ENCODE peak calls at places on chromosomes 3 and 15, in four cellular contexts. One of them, this sample, is unnamed. For H3K4me1, the result is how much of the 10 kb centered on the place peaks cover.

GRCh38 chr3:39275052-39275451 is 4.8 kb downstream of the CX3CR1 start:
- DNase-seq in neuronal stem cell: no peak
- DNase-seq in fibroblast of lung: no peak
- DNase-seq in GM23248: no peak
- DNase-seq in this sample: no peak

GRCh38 chr3:159626598-159626997 is 362.0 kb upstream of the IL12A start:
- DNase-seq in neuronal stem cell: no peak
- DNase-seq in fibroblast of lung: no peak
- DNase-seq in GM23248: no peak
- DNase-seq in this sample: no peak

GRCh38 chr3:112327371-112327951 is 5.5 kb upstream of the CD200 start:
- DNase-seq in neuronal stem cell: no peak
- DNase-seq in fibroblast of lung: peak
- DNase-seq in GM23248: peak
- DNase-seq in this sample: peak

GRCh38 chr3:105686324-105686897 is 182.4 kb downstream of the CBLB start:
- DNase-seq in neuronal stem cell: no peak
- DNase-seq in fibroblast of lung: peak
- DNase-seq in GM23248: peak
- DNase-seq in this sample: peak

GRCh38 chr3:70488816-70489215 is 176.4 kb upstream of the MDFIC2 start:
- DNase-seq in neuronal stem cell: no peak
- DNase-seq in fibroblast of lung: no peak
- DNase-seq in GM23248: no peak
- DNase-seq in this sample: no peak

GRCh38 chr3:173733029-173733652 is 335.6 kb downstream of the NLGN1 start:
- DNase-seq in neuronal stem cell: no peak
- DNase-seq in fibroblast of lung: peak
- DNase-seq in GM23248: peak
- DNase-seq in this sample: peak

GRCh38 chr3:112499328-112499727 is at the start of gene BTLA:
- DNase-seq in neuronal stem cell: no peak
- DNase-seq in fibroblast of lung: no peak
- DNase-seq in GM23248: no peak
- DNase-seq in this sample: no peak

GRCh38 chr3:9316881-9317341 is 45.9 kb upstream of the THUMPD3 start:
- DNase-seq in neuronal stem cell: peak
- DNase-seq in fibroblast of lung: peak
- DNase-seq in GM23248: peak
- DNase-seq in this sample: peak

GRCh38 chr3:42070089-42070885 is 20.9 kb upstream of the TRAK1 start:
- DNase-seq in neuronal stem cell: no peak
- DNase-seq in fibroblast of lung: no peak
- DNase-seq in GM23248: peak
- DNase-seq in this sample: no peak

GRCh38 chr3:27791956-27792355 is 69.8 kb upstream of the EOMES start:
- DNase-seq in neuronal stem cell: no peak
- DNase-seq in fibroblast of lung: no peak
- DNase-seq in GM23248: no peak
- DNase-seq in this sample: no peak

GRCh38 chr3:114299925-114300624 is 6.2 kb downstream of the TIGIT start:
- DNase-seq in neuronal stem cell: no peak
- DNase-seq in fibroblast of lung: no peak
- DNase-seq in GM23248: no peak
- DNase-seq in this sample: no peak

GRCh38 chr15:79248183-79248582 is 34.3 kb upstream of the ANKRD34C start:
- DNase-seq in neuronal stem cell: no peak
- DNase-seq in fibroblast of lung: no peak
- DNase-seq in GM23248: no peak
- DNase-seq in this sample: no peak

GRCh38 chr3:10494180-10494579 is 11.2 kb downstream of the ATP2B2 start:
- DNase-seq in neuronal stem cell: no peak
- DNase-seq in fibroblast of lung: no peak
- DNase-seq in GM23248: no peak
- DNase-seq in this sample: no peak

GRCh38 chr15:74958320-74958907 is 1.8 kb upstream of the RPP25 start:
- DNase-seq in neuronal stem cell: no peak
- DNase-seq in fibroblast of lung: no peak
- DNase-seq in GM23248: peak
- DNase-seq in this sample: peak

GRCh38 chr3:100159564-100160153 is 45.4 kb upstream of the FILIP1L start:
- DNase-seq in neuronal stem cell: no peak
- DNase-seq in fibroblast of lung: peak
- DNase-seq in GM23248: peak
- DNase-seq in this sample: peak

GRCh38 chr3:14261229-14261628 is 82.6 kb downstream of the LSM3 start:
- DNase-seq in neuronal stem cell: peak
- DNase-seq in fibroblast of lung: peak
- DNase-seq in GM23248: peak
- DNase-seq in this sample: peak

GRCh38 chr3:7194081-7194835 is 333.3 kb downstream of the GRM7 start:
- DNase-seq in neuronal stem cell: no peak
- DNase-seq in fibroblast of lung: no peak
- DNase-seq in GM23248: no peak
- DNase-seq in this sample: no peak

GRCh38 chr3:13009132-13009945 is 63.9 kb downstream of the IQSEC1 start:
- DNase-seq in neuronal stem cell: no peak
- DNase-seq in fibroblast of lung: no peak
- DNase-seq in GM23248: no peak
- DNase-seq in this sample: no peak

GRCh38 chr3:110579841-110580550 is 491.6 kb upstream of the NECTIN3 start:
- DNase-seq in neuronal stem cell: no peak
- DNase-seq in fibroblast of lung: peak
- DNase-seq in GM23248: peak
- DNase-seq in this sample: peak

GRCh38 chr3:153704115-153704514 is 417.1 kb upstream of the ARHGEF26 start:
- DNase-seq in neuronal stem cell: no peak
- DNase-seq in fibroblast of lung: no peak
- DNase-seq in GM23248: no peak
- DNase-seq in this sample: no peak

GRCh38 chr3:25156526-25157075 is 271.5 kb upstream of the RARB start:
- DNase-seq in neuronal stem cell: peak
- DNase-seq in fibroblast of lung: peak
- DNase-seq in GM23248: peak
- DNase-seq in this sample: peak

GRCh38 chr3:112089956-112090898 is 4.0 kb downstream of the C3orf52 start:
- DNase-seq in neuronal stem cell: no peak
- DNase-seq in fibroblast of lung: no peak
- DNase-seq in GM23248: no peak
- DNase-seq in this sample: no peak

GRCh38 chr3:110106805-110107204 is 769.5 kb upstream of the DPPA4 start:
- DNase-seq in neuronal stem cell: no peak
- DNase-seq in fibroblast of lung: peak
- DNase-seq in GM23248: peak
- DNase-seq in this sample: peak

GRCh38 chr3:106068795-106069194 is 200.0 kb upstream of the CBLB start:
- DNase-seq in neuronal stem cell: no peak
- DNase-seq in fibroblast of lung: peak
- DNase-seq in GM23248: peak
- DNase-seq in this sample: peak

GRCh38 chr3:56822501-56822900 is 20.8 kb upstream of the ARHGEF3 start:
- DNase-seq in neuronal stem cell: no peak
- DNase-seq in fibroblast of lung: no peak
- DNase-seq in GM23248: no peak
- DNase-seq in this sample: no peak

GRCh38 chr15:78306176-78306774 is 6.9 kb upstream of the SKIC8 start:
- DNase-seq in neuronal stem cell: no peak
- DNase-seq in fibroblast of lung: peak
- DNase-seq in GM23248: peak
- DNase-seq in this sample: peak

GRCh38 chr3:124791142-124791541 is 60.9 kb downstream of the UMPS start:
- DNase-seq in neuronal stem cell: no peak
- DNase-seq in fibroblast of lung: no peak
- DNase-seq in GM23248: peak
- DNase-seq in this sample: peak

GRCh38 chr3:17846466-17846865 is 104.0 kb upstream of the TBC1D5 start:
- DNase-seq in neuronal stem cell: no peak
- DNase-seq in fibroblast of lung: no peak
- DNase-seq in GM23248: peak
- DNase-seq in this sample: peak

GRCh38 chr3:14371573-14372474 is 30.6 kb upstream of the SLC6A6 start:
- DNase-seq in neuronal stem cell: no peak
- DNase-seq in fibroblast of lung: peak
- DNase-seq in GM23248: peak
- DNase-seq in this sample: peak

DNA sequence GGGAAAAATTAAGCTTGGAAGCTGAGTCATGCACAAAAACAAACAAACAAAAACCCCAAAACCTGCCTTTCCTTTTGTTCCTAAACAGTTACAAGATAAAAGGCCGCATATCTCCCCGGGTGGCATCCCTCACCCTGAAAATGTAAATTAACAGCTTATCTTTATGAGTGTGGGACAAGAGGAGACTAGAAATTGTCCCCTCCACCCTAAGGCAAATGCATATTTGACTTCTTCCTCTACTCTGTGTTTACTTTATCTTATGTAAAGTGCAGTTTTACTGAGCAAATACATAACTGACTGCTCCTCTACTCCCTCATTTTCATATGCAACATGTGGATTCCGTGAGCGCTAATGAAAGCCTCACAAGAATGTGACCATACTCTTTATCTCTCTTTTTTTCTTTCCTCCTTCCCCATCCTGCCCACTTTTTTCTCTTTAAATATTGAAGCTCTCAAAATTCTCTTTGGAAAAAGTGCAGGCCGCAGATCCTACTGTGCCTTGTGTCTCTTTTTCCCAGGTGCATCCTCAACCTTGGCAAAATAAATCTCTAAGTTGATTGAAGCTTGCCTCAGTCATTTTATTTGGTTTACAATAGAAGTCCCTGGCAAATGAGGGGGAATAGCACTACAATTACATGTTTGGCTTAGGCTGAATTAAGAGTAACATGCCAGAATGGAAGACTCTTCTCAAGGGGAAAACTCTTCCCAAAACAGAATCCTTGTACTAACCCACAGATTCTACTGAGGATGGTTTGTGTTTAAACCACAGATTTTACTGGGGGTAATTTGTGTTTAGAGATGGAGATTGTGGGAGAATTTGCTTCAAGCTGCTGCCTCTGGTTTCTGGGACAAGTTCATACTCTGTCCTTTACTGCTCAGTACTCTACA is 72.7 kb upstream of the WDR72 start:
- DNase-seq in neuronal stem cell: no peak
- DNase-seq in fibroblast of lung: no peak
- DNase-seq in GM23248: no peak
- DNase-seq in this sample: no peak
- H3K9ac ChIP-seq in neuronal stem cell: no peak
- H3K9ac ChIP-seq in fibroblast of lung: no peak
- H3K9ac ChIP-seq in GM23248: no peak
- H3K9ac ChIP-seq in this sample: no peak

GRCh38 chr15:70856177-70856883 is 2.4 kb upstream of the LARP6 start:
- DNase-seq in neuronal stem cell: no peak
- DNase-seq in fibroblast of lung: peak
- DNase-seq in GM23248: peak
- DNase-seq in this sample: peak
- H3K4me1 ChIP-seq in neuronal stem cell: under half
- H3K4me1 ChIP-seq in fibroblast of lung: under half
- H3K4me1 ChIP-seq in GM23248: under half
- H3K4me1 ChIP-seq in this sample: under half

DNA sequence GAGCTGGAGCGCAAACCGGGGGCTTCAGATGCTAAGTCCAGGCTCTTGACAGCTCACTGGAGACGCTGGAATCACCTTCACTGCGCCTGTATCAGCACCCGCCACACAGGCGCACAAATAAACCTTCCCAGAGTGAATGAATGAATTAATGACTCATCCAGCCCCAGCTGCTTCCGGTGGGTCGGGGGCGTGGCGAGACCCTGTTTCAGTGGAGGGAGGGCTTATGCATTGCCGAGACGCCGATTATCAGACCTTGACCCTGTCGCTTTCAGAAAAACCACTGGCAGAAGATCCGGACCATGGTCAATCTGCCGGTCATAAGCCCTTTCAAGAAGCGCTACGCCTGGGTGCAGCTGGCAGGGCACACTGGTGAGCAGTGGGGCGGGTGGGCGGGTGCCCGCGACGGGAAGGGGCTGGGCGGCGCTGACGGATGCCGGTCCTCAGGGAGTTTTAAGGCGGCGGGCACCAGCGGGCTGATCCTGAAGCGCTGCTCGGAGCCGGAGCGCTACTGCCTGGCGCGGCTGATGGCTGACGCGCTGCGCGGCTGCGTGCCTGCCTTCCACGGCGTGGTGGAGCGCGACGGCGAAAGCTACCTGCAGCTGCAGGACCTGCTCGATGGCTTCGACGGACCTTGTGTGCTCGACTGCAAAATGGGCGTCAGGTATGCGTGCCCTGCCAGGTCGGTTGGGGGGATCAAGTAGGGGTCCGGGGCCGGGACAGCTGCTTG is 7.7 kb downstream of the ITPKA start:
- DNase-seq in neuronal stem cell: peak
- DNase-seq in fibroblast of lung: peak
- DNase-seq in GM23248: peak
- DNase-seq in this sample: peak
- H3K4me3 ChIP-seq in neuronal stem cell: peak
- H3K4me3 ChIP-seq in fibroblast of lung: no peak
- H3K4me3 ChIP-seq in GM23248: peak
- H3K4me3 ChIP-seq in this sample: no peak

GRCh38 chr3:187929115-187929828 is 184.0 kb upstream of the BCL6 start:
- DNase-seq in neuronal stem cell: no peak
- DNase-seq in fibroblast of lung: no peak
- DNase-seq in GM23248: no peak
- DNase-seq in this sample: no peak
- H3K9ac ChIP-seq in neuronal stem cell: no peak
- H3K9ac ChIP-seq in fibroblast of lung: no peak
- H3K9ac ChIP-seq in GM23248: no peak
- H3K9ac ChIP-seq in this sample: no peak

DNA sequence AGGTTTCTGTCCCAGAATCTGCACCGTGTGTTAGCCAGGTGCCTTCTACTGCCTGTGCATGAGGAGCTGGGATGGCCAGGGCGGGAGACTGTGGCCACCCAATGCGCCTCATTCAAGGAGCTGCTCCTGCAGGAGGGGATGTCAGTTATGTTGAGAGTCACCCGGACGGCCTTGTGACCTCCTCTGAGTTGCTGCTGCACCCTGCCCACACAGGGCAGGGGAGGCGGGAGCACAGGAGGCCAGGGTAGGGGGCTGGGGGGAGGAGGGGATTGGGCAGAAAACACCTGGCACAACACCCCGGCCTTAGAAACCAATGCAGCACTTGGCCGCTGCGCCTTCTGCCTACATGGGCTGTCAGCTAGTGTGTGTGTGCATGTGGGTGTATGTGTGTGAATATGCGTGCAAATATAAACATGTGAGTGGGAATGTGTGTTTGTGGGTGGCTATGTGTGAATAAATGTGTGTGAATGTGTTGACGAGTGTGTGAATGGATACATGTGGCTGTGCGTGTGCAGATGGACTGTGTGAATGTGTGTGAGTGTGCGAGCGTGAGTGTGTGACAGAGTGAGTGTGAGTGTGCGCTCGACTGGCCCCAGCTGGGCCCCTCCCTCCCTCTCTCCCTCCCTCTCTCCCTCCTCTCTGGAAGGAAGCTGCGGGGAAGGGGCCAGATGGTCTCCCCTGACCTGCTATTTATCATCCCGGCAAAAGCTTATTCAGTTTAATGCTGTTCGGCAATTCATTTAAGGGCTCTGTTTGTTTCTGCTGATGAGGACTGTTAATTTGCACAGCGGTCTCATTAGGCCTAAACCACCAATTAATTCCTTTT is 106.9 kb downstream of the TLE3 start:
- DNase-seq in neuronal stem cell: no peak
- DNase-seq in fibroblast of lung: no peak
- DNase-seq in GM23248: no peak
- DNase-seq in this sample: no peak
- H3K4me1 ChIP-seq in neuronal stem cell: under half
- H3K4me1 ChIP-seq in fibroblast of lung: under half
- H3K4me1 ChIP-seq in GM23248: under half
- H3K4me1 ChIP-seq in this sample: under half